ENCODE peak calls at places on chromosomes 1 and 21, in ten cellular contexts. One of them, this sample, is unnamed. For H3K36me3, the result is how much of the 10 kb centered on the place peaks cover.

GRCh38 chr1:59499956-59500569 is 203.2 kb downstream of the FGGY start:
- DNase-seq in IMR-90: no peak
- DNase-seq in effector memory CD4-positive, alpha-beta T cell: no peak
- DNase-seq in Peyer's patch: no peak
- DNase-seq in left ventricle myocardium inferior: no peak
- DNase-seq in HAP-1: no peak
- DNase-seq in suprapubic skin: no peak
- DNase-seq in MG63: no peak
- DNase-seq in small intestine: peak
- DNase-seq in uterus: no peak
- DNase-seq in this sample: no peak

GRCh38 chr1:167935252-167936067 is 1.0 kb upstream of the DCAF6 start:
- DNase-seq in small intestine: peak
- DNase-seq in Peyer's patch: peak
- DNase-seq in left ventricle myocardium inferior: no peak
- DNase-seq in effector memory CD4-positive, alpha-beta T cell: peak
- DNase-seq in HAP-1: peak
- DNase-seq in MG63: peak
- DNase-seq in suprapubic skin: no peak
- DNase-seq in IMR-90: peak
- DNase-seq in uterus: peak
- DNase-seq in this sample: no peak

GRCh38 chr1:155006601-155007101 is 4.0 kb downstream of the ZBTB7B start:
- DNase-seq in left ventricle myocardium inferior: no peak
- DNase-seq in MG63: no peak
- DNase-seq in uterus: no peak
- DNase-seq in suprapubic skin: no peak
- DNase-seq in IMR-90: no peak
- DNase-seq in effector memory CD4-positive, alpha-beta T cell: no peak
- DNase-seq in small intestine: no peak
- DNase-seq in Peyer's patch: peak
- DNase-seq in HAP-1: peak
- DNase-seq in this sample: no peak

GRCh38 chr1:169049258-169049936 is 57.1 kb upstream of the ATP1B1 start:
- DNase-seq in left ventricle myocardium inferior: no peak
- DNase-seq in Peyer's patch: no peak
- DNase-seq in suprapubic skin: no peak
- DNase-seq in uterus: no peak
- DNase-seq in HAP-1: no peak
- DNase-seq in effector memory CD4-positive, alpha-beta T cell: no peak
- DNase-seq in MG63: no peak
- DNase-seq in IMR-90: no peak
- DNase-seq in small intestine: no peak
- DNase-seq in this sample: no peak

GRCh38 chr21:28084951-28085350 is 907.7 kb downstream of the LTN1 start:
- DNase-seq in small intestine: no peak
- DNase-seq in effector memory CD4-positive, alpha-beta T cell: no peak
- DNase-seq in HAP-1: no peak
- DNase-seq in MG63: no peak
- DNase-seq in left ventricle myocardium inferior: no peak
- DNase-seq in IMR-90: no peak
- DNase-seq in Peyer's patch: no peak
- DNase-seq in suprapubic skin: no peak
- DNase-seq in uterus: no peak
- DNase-seq in this sample: no peak

GRCh38 chr1:151881479-151881878 is 27.8 kb downstream of the THEM4 start:
- DNase-seq in suprapubic skin: no peak
- DNase-seq in MG63: no peak
- DNase-seq in uterus: no peak
- DNase-seq in Peyer's patch: no peak
- DNase-seq in effector memory CD4-positive, alpha-beta T cell: no peak
- DNase-seq in IMR-90: no peak
- DNase-seq in small intestine: no peak
- DNase-seq in left ventricle myocardium inferior: no peak
- DNase-seq in HAP-1: no peak
- DNase-seq in this sample: no peak

GRCh38 chr1:227758366-227758765 is 23.1 kb downstream of the SNAP47 start:
- DNase-seq in IMR-90: no peak
- DNase-seq in MG63: no peak
- DNase-seq in left ventricle myocardium inferior: no peak
- DNase-seq in effector memory CD4-positive, alpha-beta T cell: no peak
- DNase-seq in suprapubic skin: no peak
- DNase-seq in uterus: no peak
- DNase-seq in HAP-1: no peak
- DNase-seq in Peyer's patch: no peak
- DNase-seq in small intestine: no peak
- DNase-seq in this sample: no peak

GRCh38 chr1:59107916-59108315 is 189.0 kb upstream of the FGGY start:
- DNase-seq in IMR-90: no peak
- DNase-seq in MG63: no peak
- DNase-seq in left ventricle myocardium inferior: no peak
- DNase-seq in effector memory CD4-positive, alpha-beta T cell: no peak
- DNase-seq in HAP-1: no peak
- DNase-seq in small intestine: no peak
- DNase-seq in uterus: no peak
- DNase-seq in Peyer's patch: no peak
- DNase-seq in suprapubic skin: no peak
- DNase-seq in this sample: no peak

GRCh38 chr1:2989976-2990375 is 31.3 kb upstream of the ACTRT2 start:
- DNase-seq in suprapubic skin: peak
- DNase-seq in HAP-1: no peak
- DNase-seq in effector memory CD4-positive, alpha-beta T cell: no peak
- DNase-seq in Peyer's patch: no peak
- DNase-seq in IMR-90: no peak
- DNase-seq in MG63: no peak
- DNase-seq in left ventricle myocardium inferior: peak
- DNase-seq in uterus: no peak
- DNase-seq in small intestine: no peak
- DNase-seq in this sample: peak

GRCh38 chr1:47996406-47997226 is 569 bp downstream of the TRABD2B start:
- DNase-seq in effector memory CD4-positive, alpha-beta T cell: no peak
- DNase-seq in IMR-90: no peak
- DNase-seq in Peyer's patch: no peak
- DNase-seq in HAP-1: no peak
- DNase-seq in left ventricle myocardium inferior: no peak
- DNase-seq in uterus: no peak
- DNase-seq in suprapubic skin: peak
- DNase-seq in MG63: peak
- DNase-seq in small intestine: peak
- DNase-seq in this sample: no peak

GRCh38 chr1:160377585-160378206 is 10.8 kb downstream of the NHLH1 start:
- DNase-seq in effector memory CD4-positive, alpha-beta T cell: no peak
- DNase-seq in suprapubic skin: no peak
- DNase-seq in MG63: no peak
- DNase-seq in uterus: no peak
- DNase-seq in left ventricle myocardium inferior: no peak
- DNase-seq in IMR-90: peak
- DNase-seq in Peyer's patch: no peak
- DNase-seq in small intestine: no peak
- DNase-seq in HAP-1: no peak
- DNase-seq in this sample: no peak

GRCh38 chr1:154445040-154445472 is 39.9 kb downstream of the IL6R start:
- DNase-seq in left ventricle myocardium inferior: no peak
- DNase-seq in MG63: peak
- DNase-seq in uterus: no peak
- DNase-seq in effector memory CD4-positive, alpha-beta T cell: no peak
- DNase-seq in small intestine: no peak
- DNase-seq in suprapubic skin: no peak
- DNase-seq in IMR-90: peak
- DNase-seq in Peyer's patch: no peak
- DNase-seq in HAP-1: no peak
- DNase-seq in this sample: no peak

DNA sequence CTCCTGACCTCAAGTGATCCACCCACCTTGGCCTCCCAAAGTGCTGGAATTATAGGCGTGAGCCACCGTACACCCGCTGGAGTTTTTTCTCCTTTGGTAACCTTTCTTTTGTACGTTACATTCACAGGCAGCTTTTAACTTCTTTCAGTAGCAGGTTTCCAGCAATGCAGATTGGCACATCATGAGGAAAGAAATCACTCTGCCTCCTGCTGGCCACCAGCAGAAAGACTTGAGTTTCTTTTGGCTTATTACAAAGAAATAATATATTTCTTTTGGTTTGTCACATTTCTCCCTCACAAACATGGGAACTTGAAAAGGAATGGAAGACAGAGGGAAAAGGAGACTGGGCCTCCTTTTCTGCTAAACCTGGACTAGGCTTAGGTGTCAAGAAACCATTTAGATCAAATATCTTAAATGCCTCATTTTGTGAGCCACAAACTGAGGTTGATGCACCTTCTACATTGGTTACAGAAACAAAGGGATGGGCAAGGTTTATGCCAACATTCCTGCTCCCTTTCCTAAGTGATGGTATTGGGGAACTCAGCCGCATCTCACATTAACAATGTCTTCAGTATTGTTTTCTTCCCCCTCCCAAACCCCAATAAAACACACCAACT is 7.8 kb downstream of the ENSA start:
- DNase-seq in suprapubic skin: no peak
- DNase-seq in small intestine: peak
- DNase-seq in IMR-90: peak
- DNase-seq in uterus: peak
- DNase-seq in Peyer's patch: peak
- DNase-seq in HAP-1: no peak
- DNase-seq in effector memory CD4-positive, alpha-beta T cell: peak
- DNase-seq in left ventricle myocardium inferior: no peak
- DNase-seq in MG63: peak
- DNase-seq in this sample: no peak
- H3K36me3 ChIP-seq in suprapubic skin: under half
- H3K36me3 ChIP-seq in small intestine: under half
- H3K36me3 ChIP-seq in IMR-90: under half
- H3K36me3 ChIP-seq in uterus: under half
- H3K36me3 ChIP-seq in Peyer's patch: under half
- H3K36me3 ChIP-seq in HAP-1: half or more
- H3K36me3 ChIP-seq in effector memory CD4-positive, alpha-beta T cell: under half
- H3K36me3 ChIP-seq in left ventricle myocardium inferior: half or more
- H3K36me3 ChIP-seq in MG63: half or more
- H3K36me3 ChIP-seq in this sample: half or more

DNA sequence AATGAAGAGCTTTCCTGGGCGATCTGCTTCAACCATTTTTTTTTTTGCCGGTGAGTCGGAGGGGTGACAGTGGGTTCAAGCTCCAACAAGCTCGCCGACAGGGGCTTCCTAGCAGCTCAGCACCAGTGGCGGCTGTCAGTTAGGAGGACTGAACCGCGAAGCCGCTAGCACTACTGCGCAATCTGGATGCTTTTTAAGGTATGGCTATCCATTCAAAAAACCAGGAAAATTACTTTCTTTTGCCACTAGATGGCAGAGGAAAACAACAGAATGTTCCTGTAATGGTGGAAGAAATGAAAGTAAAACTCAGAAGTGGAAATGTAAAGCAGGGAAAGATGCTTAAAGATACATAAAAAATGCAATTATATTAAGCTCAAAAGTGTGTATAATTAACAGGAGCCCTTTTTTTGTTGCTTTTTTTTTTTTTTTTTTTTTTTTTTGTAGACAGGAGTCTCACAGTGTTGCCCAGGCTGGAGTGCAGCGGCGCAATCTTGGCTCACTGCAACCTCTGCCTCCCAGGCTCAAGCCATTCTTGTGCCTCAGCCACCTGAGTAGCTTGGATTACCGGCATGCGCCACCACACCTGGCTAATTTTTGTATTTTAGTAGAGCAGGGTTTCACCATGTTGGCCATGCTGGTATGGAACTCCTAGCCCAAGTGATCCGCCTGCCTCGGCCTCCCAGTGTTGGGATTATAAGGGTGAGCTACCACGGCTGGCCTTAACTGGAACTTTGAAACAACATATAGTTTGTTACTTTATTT is 8.5 kb downstream of the KYAT3 start:
- DNase-seq in MG63: no peak
- DNase-seq in left ventricle myocardium inferior: no peak
- DNase-seq in Peyer's patch: no peak
- DNase-seq in small intestine: peak
- DNase-seq in HAP-1: peak
- DNase-seq in suprapubic skin: no peak
- DNase-seq in IMR-90: peak
- DNase-seq in effector memory CD4-positive, alpha-beta T cell: no peak
- DNase-seq in uterus: no peak
- DNase-seq in this sample: no peak
- H3K36me3 ChIP-seq in MG63: under half
- H3K36me3 ChIP-seq in left ventricle myocardium inferior: under half
- H3K36me3 ChIP-seq in Peyer's patch: under half
- H3K36me3 ChIP-seq in small intestine: under half
- H3K36me3 ChIP-seq in HAP-1: under half
- H3K36me3 ChIP-seq in suprapubic skin: under half
- H3K36me3 ChIP-seq in IMR-90: under half
- H3K36me3 ChIP-seq in effector memory CD4-positive, alpha-beta T cell: under half
- H3K36me3 ChIP-seq in uterus: under half
- H3K36me3 ChIP-seq in this sample: half or more

DNA sequence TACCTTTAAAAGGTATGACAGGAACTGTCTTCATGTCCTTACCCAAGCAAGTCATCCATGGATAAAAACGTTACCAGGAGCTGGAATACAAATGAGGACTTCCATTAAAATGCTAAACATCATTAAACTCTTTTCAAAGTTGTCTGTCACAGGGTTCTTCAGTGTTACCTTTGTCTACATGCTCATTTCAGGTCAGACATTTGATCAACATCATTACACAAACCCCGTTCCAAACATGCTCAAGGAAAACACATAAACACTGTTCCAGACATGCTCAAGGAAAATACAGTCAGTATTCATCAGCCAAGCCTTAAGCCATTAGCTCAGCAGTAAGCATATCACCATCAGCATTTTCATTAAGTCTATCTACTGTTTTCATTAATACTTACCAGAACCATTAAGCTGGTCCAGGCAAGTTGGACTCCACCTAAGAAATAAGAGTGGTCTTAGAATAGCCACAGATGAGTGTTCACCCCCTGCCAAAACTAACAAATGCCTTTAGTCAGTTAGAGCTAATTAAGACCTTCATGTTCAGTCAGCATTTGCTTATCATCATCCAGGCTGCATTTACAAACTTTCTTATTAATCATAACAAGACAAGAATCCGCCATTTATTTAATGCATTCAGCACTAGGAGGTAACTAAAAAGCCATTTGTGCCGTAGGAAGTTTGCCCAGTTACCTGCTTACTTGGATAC is 2.2 kb downstream of the GAS5 start:
- DNase-seq in small intestine: no peak
- DNase-seq in HAP-1: no peak
- DNase-seq in Peyer's patch: no peak
- DNase-seq in MG63: no peak
- DNase-seq in suprapubic skin: no peak
- DNase-seq in IMR-90: no peak
- DNase-seq in left ventricle myocardium inferior: no peak
- DNase-seq in effector memory CD4-positive, alpha-beta T cell: no peak
- DNase-seq in uterus: no peak
- DNase-seq in this sample: no peak
- H3K36me3 ChIP-seq in small intestine: under half
- H3K36me3 ChIP-seq in HAP-1: half or more
- H3K36me3 ChIP-seq in Peyer's patch: under half
- H3K36me3 ChIP-seq in MG63: half or more
- H3K36me3 ChIP-seq in suprapubic skin: under half
- H3K36me3 ChIP-seq in IMR-90: under half
- H3K36me3 ChIP-seq in left ventricle myocardium inferior: half or more
- H3K36me3 ChIP-seq in effector memory CD4-positive, alpha-beta T cell: under half
- H3K36me3 ChIP-seq in uterus: under half
- H3K36me3 ChIP-seq in this sample: half or more

DNA sequence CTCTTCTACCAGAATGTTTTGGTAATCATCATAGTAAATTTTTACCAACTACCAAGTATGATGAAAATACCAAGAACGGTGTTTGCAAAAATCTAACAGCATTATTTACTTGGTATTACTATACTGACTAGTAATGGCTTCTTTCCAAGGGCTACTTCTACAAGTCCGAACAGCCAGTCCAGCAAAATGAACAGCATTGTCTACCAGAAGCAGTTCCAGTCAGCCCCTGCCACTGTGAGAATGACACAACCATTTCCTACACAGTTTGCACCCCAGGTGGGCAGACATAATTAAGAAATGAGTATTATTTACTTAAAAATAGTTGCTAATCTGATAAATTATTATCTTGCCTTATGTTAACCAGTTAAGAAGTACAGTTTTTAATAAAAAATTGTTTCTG is 33.8 kb upstream of the MYOCOS start:
- DNase-seq in left ventricle myocardium inferior: no peak
- DNase-seq in MG63: no peak
- DNase-seq in small intestine: no peak
- DNase-seq in suprapubic skin: no peak
- DNase-seq in uterus: no peak
- DNase-seq in effector memory CD4-positive, alpha-beta T cell: no peak
- DNase-seq in IMR-90: no peak
- DNase-seq in Peyer's patch: no peak
- DNase-seq in HAP-1: no peak
- DNase-seq in this sample: no peak
- H3K36me3 ChIP-seq in left ventricle myocardium inferior: half or more
- H3K36me3 ChIP-seq in MG63: half or more
- H3K36me3 ChIP-seq in small intestine: under half
- H3K36me3 ChIP-seq in suprapubic skin: half or more
- H3K36me3 ChIP-seq in uterus: under half
- H3K36me3 ChIP-seq in effector memory CD4-positive, alpha-beta T cell: half or more
- H3K36me3 ChIP-seq in IMR-90: under half
- H3K36me3 ChIP-seq in Peyer's patch: under half
- H3K36me3 ChIP-seq in HAP-1: half or more
- H3K36me3 ChIP-seq in this sample: half or more